ENCODE peak calls at places on chromosomes 11 and 22, in seven cellular contexts. One of them, this sample, is unnamed.

GRCh38 chr11:20626279-20626678 is 26.9 kb downstream of the SLC6A5 start:
- DNase-seq in thoracic aorta: no peak
- DNase-seq in hepatocyte: no peak
- DNase-seq in CD8-positive, alpha-beta T cell: no peak
- DNase-seq in testis: no peak
- DNase-seq in neural progenitor cell: no peak
- DNase-seq in psoas muscle: no peak
- DNase-seq in this sample: no peak

GRCh38 chr11:119474682-119475596 is 52.0 kb upstream of the THY1 start:
- DNase-seq in psoas muscle: peak; percentile 62
- DNase-seq in CD8-positive, alpha-beta T cell: peak; percentile 15
- DNase-seq in thoracic aorta: peak; percentile 23
- DNase-seq in testis: peak; percentile 83
- DNase-seq in hepatocyte: peak; percentile 86
- DNase-seq in neural progenitor cell: peak; percentile 86
- DNase-seq in this sample: peak; percentile 77

GRCh38 chr11:13184295-13184794 is 93.2 kb upstream of the BMAL1 start:
- DNase-seq in psoas muscle: no peak
- DNase-seq in hepatocyte: no peak
- DNase-seq in CD8-positive, alpha-beta T cell: no peak
- DNase-seq in thoracic aorta: no peak
- DNase-seq in testis: no peak
- DNase-seq in neural progenitor cell: no peak
- DNase-seq in this sample: no peak

GRCh38 chr11:66619080-66619554 is 2.7 kb downstream of the RBM14 start:
- DNase-seq in psoas muscle: no peak
- DNase-seq in neural progenitor cell: no peak
- DNase-seq in CD8-positive, alpha-beta T cell: no peak
- DNase-seq in testis: no peak
- DNase-seq in hepatocyte: peak; percentile 72
- DNase-seq in thoracic aorta: no peak
- DNase-seq in this sample: peak; percentile 65

GRCh38 chr11:24588075-24588474 is 91.2 kb downstream of the LUZP2 start:
- DNase-seq in thoracic aorta: no peak
- DNase-seq in hepatocyte: no peak
- DNase-seq in testis: no peak
- DNase-seq in CD8-positive, alpha-beta T cell: no peak
- DNase-seq in neural progenitor cell: no peak
- DNase-seq in psoas muscle: no peak
- DNase-seq in this sample: no peak

GRCh38 chr11:128456566-128457268 is 130.6 kb downstream of the ETS1 start:
- DNase-seq in psoas muscle: no peak
- DNase-seq in thoracic aorta: no peak
- DNase-seq in neural progenitor cell: no peak
- DNase-seq in hepatocyte: peak; percentile 20
- DNase-seq in testis: no peak
- DNase-seq in CD8-positive, alpha-beta T cell: no peak
- DNase-seq in this sample: no peak

GRCh38 chr11:26573896-26574295 is 1.8 kb upstream of the MUC15 start:
- DNase-seq in psoas muscle: no peak
- DNase-seq in hepatocyte: no peak
- DNase-seq in thoracic aorta: no peak
- DNase-seq in CD8-positive, alpha-beta T cell: no peak
- DNase-seq in neural progenitor cell: no peak
- DNase-seq in testis: no peak
- DNase-seq in this sample: no peak

GRCh38 chr11:17923213-17923612 is 89.6 kb downstream of the SERGEF start:
- DNase-seq in neural progenitor cell: no peak
- DNase-seq in psoas muscle: peak; percentile 17
- DNase-seq in CD8-positive, alpha-beta T cell: no peak
- DNase-seq in testis: peak; percentile 22
- DNase-seq in thoracic aorta: no peak
- DNase-seq in hepatocyte: peak; percentile 7
- DNase-seq in this sample: peak; percentile 68

GRCh38 chr11:85626496-85626895 is 648 bp downstream of the DLG2 start:
- DNase-seq in testis: peak; percentile 23
- DNase-seq in neural progenitor cell: no peak
- DNase-seq in psoas muscle: no peak
- DNase-seq in thoracic aorta: no peak
- DNase-seq in hepatocyte: peak; percentile 10
- DNase-seq in CD8-positive, alpha-beta T cell: no peak
- DNase-seq in this sample: peak; percentile 10

GRCh38 chr11:68961245-68961644 is 19.5 kb downstream of the MRGPRD start:
- DNase-seq in neural progenitor cell: no peak
- DNase-seq in testis: no peak
- DNase-seq in psoas muscle: no peak
- DNase-seq in thoracic aorta: no peak
- DNase-seq in CD8-positive, alpha-beta T cell: no peak
- DNase-seq in hepatocyte: no peak
- DNase-seq in this sample: no peak

GRCh38 chr11:88320149-88320559 is 17.4 kb downstream of the CTSC start:
- DNase-seq in neural progenitor cell: no peak
- DNase-seq in psoas muscle: no peak
- DNase-seq in hepatocyte: peak; percentile 45
- DNase-seq in CD8-positive, alpha-beta T cell: no peak
- DNase-seq in testis: no peak
- DNase-seq in thoracic aorta: no peak
- DNase-seq in this sample: no peak

GRCh38 chr22:48428556-48429371 is 1398.9 kb downstream of the BRD1 start:
- DNase-seq in neural progenitor cell: no peak
- DNase-seq in hepatocyte: no peak
- DNase-seq in psoas muscle: no peak
- DNase-seq in thoracic aorta: no peak
- DNase-seq in CD8-positive, alpha-beta T cell: no peak
- DNase-seq in testis: no peak
- DNase-seq in this sample: no peak

GRCh38 chr22:48145738-48146137 is 1383.3 kb downstream of the TBC1D22A start:
- DNase-seq in CD8-positive, alpha-beta T cell: no peak
- DNase-seq in testis: no peak
- DNase-seq in neural progenitor cell: no peak
- DNase-seq in psoas muscle: no peak
- DNase-seq in thoracic aorta: no peak
- DNase-seq in hepatocyte: no peak
- DNase-seq in this sample: no peak

GRCh38 chr11:34809191-34810106 is 106.7 kb downstream of the APIP start:
- DNase-seq in hepatocyte: peak; percentile 26
- DNase-seq in thoracic aorta: no peak
- DNase-seq in psoas muscle: no peak
- DNase-seq in neural progenitor cell: no peak
- DNase-seq in testis: no peak
- DNase-seq in CD8-positive, alpha-beta T cell: no peak
- DNase-seq in this sample: no peak

GRCh38 chr11:101129203-101129943 is at the start of gene PGR:
- DNase-seq in CD8-positive, alpha-beta T cell: no peak
- DNase-seq in psoas muscle: peak; percentile 14
- DNase-seq in hepatocyte: peak; percentile 11
- DNase-seq in testis: peak; percentile 59
- DNase-seq in thoracic aorta: peak; percentile 28
- DNase-seq in neural progenitor cell: peak; percentile 70
- DNase-seq in this sample: no peak

GRCh38 chr11:69918231-69918937 is 99.2 kb upstream of the FGF3 start:
- DNase-seq in CD8-positive, alpha-beta T cell: no peak
- DNase-seq in hepatocyte: no peak
- DNase-seq in psoas muscle: peak; percentile 61
- DNase-seq in neural progenitor cell: no peak
- DNase-seq in thoracic aorta: peak; percentile 41
- DNase-seq in testis: no peak
- DNase-seq in this sample: no peak

DNA sequence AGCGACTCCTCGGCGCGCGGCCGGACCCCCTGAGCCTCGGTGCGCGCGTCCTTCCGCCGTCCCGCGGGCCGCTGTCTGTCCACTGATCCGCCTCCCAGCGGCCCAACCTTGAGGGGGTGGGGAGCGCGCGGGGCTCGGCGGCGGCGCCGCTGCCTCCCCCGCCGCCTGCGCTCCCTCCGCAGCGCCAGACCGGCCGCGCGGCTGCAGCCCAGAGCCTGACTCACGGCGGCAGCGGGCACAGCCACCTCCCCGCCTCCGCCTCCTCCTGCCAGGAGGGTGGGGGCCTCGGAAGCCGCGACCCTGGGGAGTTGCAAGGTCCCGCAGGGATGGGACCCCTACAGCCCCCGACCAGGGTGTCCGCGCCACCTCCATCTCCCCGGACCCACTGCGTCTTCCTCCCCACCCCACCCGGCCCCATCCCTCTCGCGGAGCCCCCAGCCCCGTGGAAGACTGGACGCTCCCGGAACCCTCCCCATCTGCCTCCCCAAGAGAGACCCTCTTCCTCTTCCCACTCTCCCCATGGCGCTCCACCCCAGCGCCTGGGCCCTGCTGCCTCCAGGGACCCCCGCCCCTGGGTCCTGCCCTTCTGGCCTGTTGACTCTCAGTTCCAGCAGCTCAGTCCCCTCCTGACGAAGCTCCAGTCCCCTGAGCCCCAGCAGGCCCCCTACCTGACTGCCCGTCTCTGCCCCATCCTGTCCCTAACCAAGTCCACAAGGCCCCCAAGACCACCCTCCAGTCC is 1.2 kb downstream of the IFITM10 start:
- DNase-seq in neural progenitor cell: peak; percentile 65
- DNase-seq in testis: no peak
- DNase-seq in psoas muscle: no peak
- DNase-seq in thoracic aorta: no peak
- DNase-seq in CD8-positive, alpha-beta T cell: no peak
- DNase-seq in hepatocyte: peak; percentile 69
- DNase-seq in this sample: peak; percentile 50
- H3K4me3 ChIP-seq in neural progenitor cell: peak overlapping the region; percentile 60
- H3K4me3 ChIP-seq in testis: no peak overlapping the region
- H3K4me3 ChIP-seq in psoas muscle: peak overlapping the region; percentile 67
- H3K4me3 ChIP-seq in thoracic aorta: peak overlapping the region; percentile 88
- H3K4me3 ChIP-seq in CD8-positive, alpha-beta T cell: no peak overlapping the region
- H3K4me3 ChIP-seq in hepatocyte: peak overlapping the region; percentile 45
- H3K4me3 ChIP-seq in this sample: peak overlapping the region; percentile 35

DNA sequence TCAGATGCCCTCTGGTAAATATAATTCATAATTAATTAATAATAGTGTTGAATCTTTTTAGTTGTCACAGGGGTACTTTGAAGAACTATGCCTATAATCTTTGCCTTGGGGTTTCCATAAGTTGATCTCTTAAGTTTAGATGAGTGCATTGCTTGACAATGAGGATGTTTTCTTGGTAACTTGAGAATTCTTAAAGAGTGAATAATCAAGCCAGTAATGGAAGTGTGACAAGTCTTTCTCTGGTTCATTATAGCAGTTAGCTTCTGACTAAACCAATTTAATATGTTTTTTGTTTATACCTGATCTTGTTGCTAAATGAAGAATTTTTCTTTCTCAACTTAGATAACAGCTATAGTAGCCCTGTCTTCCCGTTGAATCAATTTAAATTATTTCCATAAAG is 46.2 kb downstream of the ATXN10 start:
- DNase-seq in neural progenitor cell: no peak
- DNase-seq in CD8-positive, alpha-beta T cell: no peak
- DNase-seq in testis: no peak
- DNase-seq in hepatocyte: no peak
- DNase-seq in psoas muscle: no peak
- DNase-seq in thoracic aorta: no peak
- DNase-seq in this sample: peak; percentile 41
- H3K27ac ChIP-seq in neural progenitor cell: no peak overlapping the region
- H3K27ac ChIP-seq in CD8-positive, alpha-beta T cell: no peak overlapping the region
- H3K27ac ChIP-seq in testis: no peak overlapping the region
- H3K27ac ChIP-seq in hepatocyte: no peak overlapping the region
- H3K27ac ChIP-seq in psoas muscle: no peak overlapping the region
- H3K27ac ChIP-seq in thoracic aorta: no peak overlapping the region
- H3K27ac ChIP-seq in this sample: no peak overlapping the region

GRCh38 chr11:62727007-62727832 is at the start of gene HNRNPUL2:
- DNase-seq in psoas muscle: peak; percentile 99
- DNase-seq in testis: peak; percentile 99
- DNase-seq in CD8-positive, alpha-beta T cell: peak; percentile 99
- DNase-seq in hepatocyte: peak; percentile 100
- DNase-seq in thoracic aorta: peak; percentile 90
- DNase-seq in neural progenitor cell: peak; percentile 100
- DNase-seq in this sample: peak; percentile 100
- TF ChIP-seq CTCF in psoas muscle: no peak
- TF ChIP-seq CTCF in testis: peak; percentile 1
- TF ChIP-seq CTCF in CD8-positive, alpha-beta T cell: no peak
- TF ChIP-seq CTCF in hepatocyte: no peak
- TF ChIP-seq CTCF in thoracic aorta: no peak
- TF ChIP-seq CTCF in neural progenitor cell: peak; percentile 11
- TF ChIP-seq CTCF in this sample: peak; percentile 18

GRCh38 chr11:57391546-57391945 is 1.1 kb upstream of the PRG2 start:
- DNase-seq in testis: no peak
- DNase-seq in CD8-positive, alpha-beta T cell: no peak
- DNase-seq in hepatocyte: no peak
- DNase-seq in thoracic aorta: no peak
- DNase-seq in psoas muscle: no peak
- DNase-seq in neural progenitor cell: no peak
- DNase-seq in this sample: no peak

GRCh38 chr11:57387284-57388030 is 3.0 kb downstream of the PRG2 start:
- DNase-seq in thoracic aorta: no peak
- DNase-seq in hepatocyte: no peak
- DNase-seq in CD8-positive, alpha-beta T cell: no peak
- DNase-seq in testis: no peak
- DNase-seq in neural progenitor cell: no peak
- DNase-seq in psoas muscle: no peak
- DNase-seq in this sample: no peak

GRCh38 chr11:57391111-57391510 is 661 bp upstream of the PRG2 start:
- DNase-seq in psoas muscle: no peak
- DNase-seq in hepatocyte: no peak
- DNase-seq in neural progenitor cell: no peak
- DNase-seq in testis: no peak
- DNase-seq in CD8-positive, alpha-beta T cell: no peak
- DNase-seq in thoracic aorta: no peak
- DNase-seq in this sample: no peak

GRCh38 chr11:57392421-57393105 is 2.1 kb upstream of the PRG2 start:
- DNase-seq in neural progenitor cell: no peak
- DNase-seq in hepatocyte: no peak
- DNase-seq in testis: no peak
- DNase-seq in psoas muscle: no peak
- DNase-seq in thoracic aorta: no peak
- DNase-seq in CD8-positive, alpha-beta T cell: no peak
- DNase-seq in this sample: no peak

GRCh38 chr11:57390535-57390934 is at the start of gene PRG2:
- DNase-seq in thoracic aorta: no peak
- DNase-seq in testis: no peak
- DNase-seq in psoas muscle: no peak
- DNase-seq in neural progenitor cell: no peak
- DNase-seq in hepatocyte: no peak
- DNase-seq in CD8-positive, alpha-beta T cell: no peak
- DNase-seq in this sample: no peak
- H3K4me3 ChIP-seq in thoracic aorta: no peak within 1 kb of the TSS
- H3K4me3 ChIP-seq in testis: no peak within 1 kb of the TSS
- H3K4me3 ChIP-seq in psoas muscle: no peak within 1 kb of the TSS
- H3K4me3 ChIP-seq in neural progenitor cell: no peak within 1 kb of the TSS
- H3K4me3 ChIP-seq in hepatocyte: no peak within 1 kb of the TSS
- H3K4me3 ChIP-seq in CD8-positive, alpha-beta T cell: no peak within 1 kb of the TSS
- H3K4me3 ChIP-seq in this sample: no peak within 1 kb of the TSS

This sample was measured in cardiac muscle cell.